ENCODE peak calls at places on chromosomes 3 and 15, in four cellular contexts. One of them, this sample, is unnamed.

GRCh38 chr15:41648770-41649169 is 11.4 kb upstream of the MGA start:
- DNase-seq in mucosa of gallbladder: no peak
- DNase-seq in hepatic stellate cell: peak
- DNase-seq in HFF-Myc: no peak
- DNase-seq in this sample: no peak

GRCh38 chr3:76111808-76112207 is 326.5 kb upstream of the ZNF717 start:
- DNase-seq in HFF-Myc: no peak
- DNase-seq in hepatic stellate cell: no peak
- DNase-seq in mucosa of gallbladder: no peak
- DNase-seq in this sample: no peak

GRCh38 chr3:127990051-127990450 is 62.2 kb upstream of the SEC61A1 start:
- DNase-seq in HFF-Myc: no peak
- DNase-seq in hepatic stellate cell: no peak
- DNase-seq in mucosa of gallbladder: no peak
- DNase-seq in this sample: no peak

GRCh38 chr15:86021281-86022264 is 58.1 kb upstream of the AGBL1 start:
- DNase-seq in HFF-Myc: no peak
- DNase-seq in hepatic stellate cell: no peak
- DNase-seq in mucosa of gallbladder: no peak
- DNase-seq in this sample: peak

GRCh38 chr15:25670025-25670554 is 193.0 kb downstream of the ATP10A start:
- DNase-seq in mucosa of gallbladder: peak
- DNase-seq in HFF-Myc: no peak
- DNase-seq in hepatic stellate cell: peak
- DNase-seq in this sample: peak

GRCh38 chr3:70273492-70273891 is 38.9 kb downstream of the MDFIC2 start:
- DNase-seq in HFF-Myc: no peak
- DNase-seq in mucosa of gallbladder: no peak
- DNase-seq in hepatic stellate cell: no peak
- DNase-seq in this sample: no peak

GRCh38 chr15:31267161-31268107 is 59.2 kb upstream of the KLF13 start:
- DNase-seq in hepatic stellate cell: no peak
- DNase-seq in HFF-Myc: no peak
- DNase-seq in mucosa of gallbladder: peak
- DNase-seq in this sample: no peak

GRCh38 chr15:67107014-67107812 is 41.8 kb downstream of the SMAD3 start:
- DNase-seq in mucosa of gallbladder: peak
- DNase-seq in HFF-Myc: peak
- DNase-seq in hepatic stellate cell: peak
- DNase-seq in this sample: peak

GRCh38 chr3:138842483-138843188 is 7.9 kb upstream of the PIK3CB start:
- DNase-seq in hepatic stellate cell: no peak
- DNase-seq in mucosa of gallbladder: no peak
- DNase-seq in HFF-Myc: no peak
- DNase-seq in this sample: no peak

GRCh38 chr15:79166311-79166955 is 75.9 kb upstream of the RASGRF1 start:
- DNase-seq in hepatic stellate cell: no peak
- DNase-seq in HFF-Myc: no peak
- DNase-seq in mucosa of gallbladder: no peak
- DNase-seq in this sample: no peak

GRCh38 chr3:135020181-135020580 is 225.1 kb downstream of the EPHB1 start:
- DNase-seq in hepatic stellate cell: no peak
- DNase-seq in HFF-Myc: no peak
- DNase-seq in mucosa of gallbladder: no peak
- DNase-seq in this sample: no peak

GRCh38 chr3:66362541-66362941 is 138.3 kb downstream of the LRIG1 start:
- DNase-seq in hepatic stellate cell: peak
- DNase-seq in HFF-Myc: no peak
- DNase-seq in mucosa of gallbladder: no peak
- DNase-seq in this sample: no peak

GRCh38 chr3:101203411-101203810 is 117.0 kb downstream of the IMPG2 start:
- DNase-seq in hepatic stellate cell: no peak
- DNase-seq in HFF-Myc: no peak
- DNase-seq in mucosa of gallbladder: no peak
- DNase-seq in this sample: no peak

GRCh38 chr3:13145826-13146642 is 72.8 kb upstream of the IQSEC1 start:
- DNase-seq in mucosa of gallbladder: no peak
- DNase-seq in HFF-Myc: no peak
- DNase-seq in hepatic stellate cell: no peak
- DNase-seq in this sample: peak

GRCh38 chr15:58732620-58733363 is 16.7 kb downstream of the ADAM10 start:
- DNase-seq in mucosa of gallbladder: no peak
- DNase-seq in HFF-Myc: no peak
- DNase-seq in hepatic stellate cell: no peak
- DNase-seq in this sample: no peak

GRCh38 chr3:17580901-17581300 is 161.5 kb downstream of the TBC1D5 start:
- DNase-seq in mucosa of gallbladder: no peak
- DNase-seq in hepatic stellate cell: no peak
- DNase-seq in HFF-Myc: no peak
- DNase-seq in this sample: no peak

GRCh38 chr3:157261000-157261399 is 101.1 kb upstream of the CCNL1 start:
- DNase-seq in HFF-Myc: no peak
- DNase-seq in mucosa of gallbladder: no peak
- DNase-seq in hepatic stellate cell: no peak
- DNase-seq in this sample: no peak

GRCh38 chr3:99250272-99250671 is 348.8 kb upstream of the DCBLD2 start:
- DNase-seq in mucosa of gallbladder: no peak
- DNase-seq in hepatic stellate cell: no peak
- DNase-seq in HFF-Myc: no peak
- DNase-seq in this sample: no peak

GRCh38 chr3:44065311-44065710 is 176.4 kb upstream of the TOPAZ1 start:
- DNase-seq in mucosa of gallbladder: peak
- DNase-seq in hepatic stellate cell: no peak
- DNase-seq in HFF-Myc: no peak
- DNase-seq in this sample: peak

GRCh38 chr3:5202267-5202666 is 14.8 kb downstream of the EDEM1 start:
- DNase-seq in hepatic stellate cell: no peak
- DNase-seq in mucosa of gallbladder: no peak
- DNase-seq in HFF-Myc: no peak
- DNase-seq in this sample: no peak